ENCODE peak calls at places on chromosomes 5 and 9, in seven cellular contexts. One of them, this sample, is unnamed.

GRCh38 chr5:150399158-150400019 is 13.3 kb downstream of the CD74 start:
- DNase-seq in HTR-8/SVneo: no peak
- DNase-seq in RCC 7860: no peak
- DNase-seq in fibroblast of the aortic adventitia: no peak
- DNase-seq in NCI-H1105 treated with DMSO at 0.1 percent for 48 hours: no peak
- DNase-seq in astrocyte of the spinal cord: no peak
- DNase-seq in GM20000: no peak
- DNase-seq in this sample: no peak

GRCh38 chr9:134504106-134504385 is 137.6 kb upstream of the COL5A1 start:
- DNase-seq in HTR-8/SVneo: no peak
- DNase-seq in RCC 7860: no peak
- DNase-seq in fibroblast of the aortic adventitia: no peak
- DNase-seq in NCI-H1105 treated with DMSO at 0.1 percent for 48 hours: no peak
- DNase-seq in astrocyte of the spinal cord: no peak
- DNase-seq in GM20000: no peak
- DNase-seq in this sample: no peak

GRCh38 chr9:107691649-107692048 is 202.1 kb upstream of the KLF4 start:
- DNase-seq in HTR-8/SVneo: no peak
- DNase-seq in RCC 7860: no peak
- DNase-seq in fibroblast of the aortic adventitia: no peak
- DNase-seq in NCI-H1105 treated with DMSO at 0.1 percent for 48 hours: no peak
- DNase-seq in astrocyte of the spinal cord: no peak
- DNase-seq in GM20000: no peak
- DNase-seq in this sample: no peak

GRCh38 chr5:116739648-116740047 is 165.0 kb upstream of the SEMA6A start:
- DNase-seq in HTR-8/SVneo: no peak
- DNase-seq in RCC 7860: no peak
- DNase-seq in fibroblast of the aortic adventitia: no peak
- DNase-seq in NCI-H1105 treated with DMSO at 0.1 percent for 48 hours: no peak
- DNase-seq in astrocyte of the spinal cord: no peak
- DNase-seq in GM20000: no peak
- DNase-seq in this sample: no peak

GRCh38 chr9:122347348-122348287 is 23.2 kb upstream of the PTGS1 start:
- DNase-seq in HTR-8/SVneo: peak
- DNase-seq in RCC 7860: no peak
- DNase-seq in fibroblast of the aortic adventitia: peak
- DNase-seq in NCI-H1105 treated with DMSO at 0.1 percent for 48 hours: no peak
- DNase-seq in astrocyte of the spinal cord: no peak
- DNase-seq in GM20000: no peak
- DNase-seq in this sample: no peak

GRCh38 chr5:179874536-179875292 is 16.1 kb upstream of the MRNIP start:
- DNase-seq in HTR-8/SVneo: no peak
- DNase-seq in RCC 7860: no peak
- DNase-seq in fibroblast of the aortic adventitia: no peak
- DNase-seq in NCI-H1105 treated with DMSO at 0.1 percent for 48 hours: no peak
- DNase-seq in astrocyte of the spinal cord: no peak
- DNase-seq in GM20000: no peak
- DNase-seq in this sample: no peak

GRCh38 chr5:168300377-168301182 is 9.1 kb downstream of the WWC1 start:
- DNase-seq in HTR-8/SVneo: no peak
- DNase-seq in RCC 7860: no peak
- DNase-seq in fibroblast of the aortic adventitia: no peak
- DNase-seq in NCI-H1105 treated with DMSO at 0.1 percent for 48 hours: no peak
- DNase-seq in astrocyte of the spinal cord: no peak
- DNase-seq in GM20000: no peak
- DNase-seq in this sample: no peak

GRCh38 chr5:1542755-1543154 is 19.0 kb upstream of the LPCAT1 start:
- DNase-seq in HTR-8/SVneo: peak
- DNase-seq in RCC 7860: peak
- DNase-seq in fibroblast of the aortic adventitia: peak
- DNase-seq in NCI-H1105 treated with DMSO at 0.1 percent for 48 hours: no peak
- DNase-seq in astrocyte of the spinal cord: peak
- DNase-seq in GM20000: no peak
- DNase-seq in this sample: no peak

GRCh38 chr9:27386759-27387158 is 89.8 kb upstream of the EQTN start:
- DNase-seq in HTR-8/SVneo: no peak
- DNase-seq in RCC 7860: no peak
- DNase-seq in fibroblast of the aortic adventitia: no peak
- DNase-seq in NCI-H1105 treated with DMSO at 0.1 percent for 48 hours: no peak
- DNase-seq in astrocyte of the spinal cord: no peak
- DNase-seq in GM20000: no peak
- DNase-seq in this sample: no peak

GRCh38 chr9:128920381-128921058 is at the start of gene PHYHD1:
- DNase-seq in HTR-8/SVneo: no peak
- DNase-seq in RCC 7860: no peak
- DNase-seq in fibroblast of the aortic adventitia: peak
- DNase-seq in NCI-H1105 treated with DMSO at 0.1 percent for 48 hours: no peak
- DNase-seq in astrocyte of the spinal cord: peak
- DNase-seq in GM20000: no peak
- DNase-seq in this sample: no peak

GRCh38 chr9:96150324-96151023 is 151.5 kb downstream of the HSD17B3 start:
- DNase-seq in HTR-8/SVneo: no peak
- DNase-seq in RCC 7860: no peak
- DNase-seq in fibroblast of the aortic adventitia: no peak
- DNase-seq in NCI-H1105 treated with DMSO at 0.1 percent for 48 hours: no peak
- DNase-seq in astrocyte of the spinal cord: no peak
- DNase-seq in GM20000: peak
- DNase-seq in this sample: no peak

GRCh38 chr5:5781335-5781734 is 358.9 kb downstream of the ICE1 start:
- DNase-seq in HTR-8/SVneo: no peak
- DNase-seq in RCC 7860: no peak
- DNase-seq in fibroblast of the aortic adventitia: no peak
- DNase-seq in NCI-H1105 treated with DMSO at 0.1 percent for 48 hours: no peak
- DNase-seq in astrocyte of the spinal cord: no peak
- DNase-seq in GM20000: no peak
- DNase-seq in this sample: no peak

GRCh38 chr5:35242695-35243258 is 12.5 kb upstream of the PRLR start:
- DNase-seq in HTR-8/SVneo: no peak
- DNase-seq in RCC 7860: no peak
- DNase-seq in fibroblast of the aortic adventitia: no peak
- DNase-seq in NCI-H1105 treated with DMSO at 0.1 percent for 48 hours: no peak
- DNase-seq in astrocyte of the spinal cord: no peak
- DNase-seq in GM20000: no peak
- DNase-seq in this sample: no peak

GRCh38 chr5:151580239-151580638 is 10.9 kb downstream of the FAT2 start:
- DNase-seq in HTR-8/SVneo: no peak
- DNase-seq in RCC 7860: no peak
- DNase-seq in fibroblast of the aortic adventitia: no peak
- DNase-seq in NCI-H1105 treated with DMSO at 0.1 percent for 48 hours: no peak
- DNase-seq in astrocyte of the spinal cord: no peak
- DNase-seq in GM20000: no peak
- DNase-seq in this sample: no peak

GRCh38 chr9:127188396-127188795 is 66.0 kb upstream of the ANGPTL2 start:
- DNase-seq in HTR-8/SVneo: no peak
- DNase-seq in RCC 7860: no peak
- DNase-seq in fibroblast of the aortic adventitia: no peak
- DNase-seq in NCI-H1105 treated with DMSO at 0.1 percent for 48 hours: no peak
- DNase-seq in astrocyte of the spinal cord: no peak
- DNase-seq in GM20000: no peak
- DNase-seq in this sample: no peak

GRCh38 chr5:135324160-135324559 is 74.9 kb downstream of the MACROH2A1 start:
- DNase-seq in HTR-8/SVneo: no peak
- DNase-seq in RCC 7860: no peak
- DNase-seq in fibroblast of the aortic adventitia: no peak
- DNase-seq in NCI-H1105 treated with DMSO at 0.1 percent for 48 hours: no peak
- DNase-seq in astrocyte of the spinal cord: no peak
- DNase-seq in GM20000: no peak
- DNase-seq in this sample: no peak

GRCh38 chr5:43305948-43306563 is 7.2 kb downstream of the HMGCS1 start:
- DNase-seq in HTR-8/SVneo: peak
- DNase-seq in RCC 7860: peak
- DNase-seq in fibroblast of the aortic adventitia: peak
- DNase-seq in NCI-H1105 treated with DMSO at 0.1 percent for 48 hours: peak
- DNase-seq in astrocyte of the spinal cord: peak
- DNase-seq in GM20000: peak
- DNase-seq in this sample: no peak

GRCh38 chr5:103283120-103283519 is 24.6 kb downstream of the MACIR start:
- DNase-seq in HTR-8/SVneo: no peak
- DNase-seq in RCC 7860: no peak
- DNase-seq in fibroblast of the aortic adventitia: no peak
- DNase-seq in NCI-H1105 treated with DMSO at 0.1 percent for 48 hours: no peak
- DNase-seq in astrocyte of the spinal cord: no peak
- DNase-seq in GM20000: no peak
- DNase-seq in this sample: no peak

GRCh38 chr9:127937046-127937382 is 640 bp downstream of the DPM2 start:
- DNase-seq in HTR-8/SVneo: no peak
- DNase-seq in RCC 7860: no peak
- DNase-seq in fibroblast of the aortic adventitia: peak
- DNase-seq in NCI-H1105 treated with DMSO at 0.1 percent for 48 hours: no peak
- DNase-seq in astrocyte of the spinal cord: no peak
- DNase-seq in GM20000: no peak
- DNase-seq in this sample: no peak

GRCh38 chr9:126564716-126565115 is 49.0 kb upstream of the LMX1B start:
- DNase-seq in HTR-8/SVneo: no peak
- DNase-seq in RCC 7860: no peak
- DNase-seq in fibroblast of the aortic adventitia: no peak
- DNase-seq in NCI-H1105 treated with DMSO at 0.1 percent for 48 hours: no peak
- DNase-seq in astrocyte of the spinal cord: no peak
- DNase-seq in GM20000: no peak
- DNase-seq in this sample: no peak